ENCODE peak calls at places on chromosomes 13 and 19, in four cellular contexts. C, W, S and D are unnamed samples.
A peak's percentile ranks its signal among the peaks of the same experiment; 100 is the strongest.

GRCh38 chr13:83618966-83619365 is 263.3 kb downstream of the SLITRK1 start:
- DNase-seq in W (no peak), S (no peak), C (no peak), D (no peak)

GRCh38 chr19:51317968-51318367 is 6.5 kb downstream of the IGLON5 start:
- DNase-seq in C (no peak), W (no peak), S (no peak), D (no peak)

GRCh38 chr19:39599116-39599515 is 3.2 kb upstream of the LGALS13 start:
- DNase-seq in W (peak; percentile 25), C (no peak), S (peak; percentile 30), D (peak; percentile 17)

GRCh38 chr19:43759515-43759914 is 4.8 kb upstream of the SMG9 start:
- DNase-seq in S (peak; percentile 23), C (no peak), W (peak; percentile 33), D (no peak)

GRCh38 chr19:30722801-30723200 is 350.6 kb downstream of the ZNF536 start:
- DNase-seq in C (no peak), S (no peak), W (no peak), D (no peak)

GRCh38 chr19:6828698-6829633 is 56.5 kb downstream of the VAV1 start:
- DNase-seq in W (peak; percentile 87), C (peak; percentile 8), S (no peak), D (peak; percentile 94)

GRCh38 chr13:20024706-20025105 is 66.2 kb downstream of the ZMYM2 start:
- DNase-seq in C (no peak), W (no peak), S (no peak), D (no peak)

GRCh38 chr19:10113592-10113963 is 2.1 kb downstream of the P2RY11 start:
- DNase-seq in C (no peak), S (no peak), W (no peak), D (no peak)

GRCh38 chr19:4054471-4055208 is 12.1 kb downstream of the ZBTB7A start:
- DNase-seq in W (no peak), S (no peak), C (no peak), D (no peak)

GRCh38 chr13:114309806-114310410 is 4.4 kb upstream of the CHAMP1 start:
- DNase-seq in C (no peak), W (no peak), S (no peak), D (no peak)

GRCh38 chr19:30783936-30784335 is 411.8 kb downstream of the ZNF536 start:
- DNase-seq in W (no peak), C (no peak), S (no peak), D (no peak)

GRCh38 chr13:32262165-32262564 is 53.0 kb downstream of the ZAR1L start:
- DNase-seq in C (no peak), S (no peak), W (no peak), D (no peak)

GRCh38 chr19:39146686-39147450 is 21.3 kb downstream of the PAK4 start:
- DNase-seq in S (no peak), W (no peak), C (no peak), D (no peak)

GRCh38 chr19:41871573-41872383 is 5.3 kb upstream of the CD79A start:
- DNase-seq in S (no peak), C (peak; percentile 80), W (no peak), D (no peak)

GRCh38 chr13:73367886-73368285 is 309.1 kb downstream of the KLF5 start:
- DNase-seq in C (no peak), W (no peak), S (no peak), D (no peak)

GRCh38 chr13:73366241-73366640 is 307.4 kb downstream of the KLF5 start:
- DNase-seq in C (no peak), W (no peak), S (no peak), D (no peak)

GRCh38 chr13:73370066-73370465 is 311.3 kb downstream of the KLF5 start:
- DNase-seq in W (no peak), C (no peak), S (no peak), D (no peak)

GRCh38 chr13:73368608-73369007 is 309.8 kb downstream of the KLF5 start:
- DNase-seq in S (no peak), W (no peak), C (no peak), D (no peak)

DNA sequence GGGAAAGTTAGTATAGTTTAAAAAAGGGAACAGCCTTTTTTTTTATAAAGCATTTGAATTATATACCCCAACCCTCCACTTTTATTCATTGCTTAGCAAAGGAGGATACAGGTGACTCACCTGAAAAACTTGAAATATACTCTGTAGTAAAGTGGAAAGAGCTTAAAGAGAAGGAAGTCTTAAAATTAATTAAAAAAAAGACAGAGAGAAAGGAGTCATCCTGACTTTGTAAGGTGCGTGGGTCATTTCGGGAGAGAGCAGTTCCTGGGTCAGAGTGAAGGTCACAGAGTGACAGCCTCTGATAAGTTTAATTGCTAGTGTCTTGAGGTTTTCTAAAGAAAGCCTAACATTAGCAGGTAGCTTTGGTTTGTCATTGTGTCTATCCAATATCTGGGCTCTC is 310.3 kb downstream of the KLF5 start:
- DNase-seq in S (no peak), W (no peak), C (no peak), D (no peak)
- TF ChIP-seq TARDBP in S (no peak), W (no peak), C (no peak), D (no peak)

GRCh38 chr13:66207610-66208009 is 1022.5 kb downstream of the PCDH9 start:
- DNase-seq in C (no peak), W (no peak), S (no peak), D (no peak)
- TF ChIP-seq TARDBP in C (no peak), W (no peak), S (no peak), D (no peak)

DNA sequence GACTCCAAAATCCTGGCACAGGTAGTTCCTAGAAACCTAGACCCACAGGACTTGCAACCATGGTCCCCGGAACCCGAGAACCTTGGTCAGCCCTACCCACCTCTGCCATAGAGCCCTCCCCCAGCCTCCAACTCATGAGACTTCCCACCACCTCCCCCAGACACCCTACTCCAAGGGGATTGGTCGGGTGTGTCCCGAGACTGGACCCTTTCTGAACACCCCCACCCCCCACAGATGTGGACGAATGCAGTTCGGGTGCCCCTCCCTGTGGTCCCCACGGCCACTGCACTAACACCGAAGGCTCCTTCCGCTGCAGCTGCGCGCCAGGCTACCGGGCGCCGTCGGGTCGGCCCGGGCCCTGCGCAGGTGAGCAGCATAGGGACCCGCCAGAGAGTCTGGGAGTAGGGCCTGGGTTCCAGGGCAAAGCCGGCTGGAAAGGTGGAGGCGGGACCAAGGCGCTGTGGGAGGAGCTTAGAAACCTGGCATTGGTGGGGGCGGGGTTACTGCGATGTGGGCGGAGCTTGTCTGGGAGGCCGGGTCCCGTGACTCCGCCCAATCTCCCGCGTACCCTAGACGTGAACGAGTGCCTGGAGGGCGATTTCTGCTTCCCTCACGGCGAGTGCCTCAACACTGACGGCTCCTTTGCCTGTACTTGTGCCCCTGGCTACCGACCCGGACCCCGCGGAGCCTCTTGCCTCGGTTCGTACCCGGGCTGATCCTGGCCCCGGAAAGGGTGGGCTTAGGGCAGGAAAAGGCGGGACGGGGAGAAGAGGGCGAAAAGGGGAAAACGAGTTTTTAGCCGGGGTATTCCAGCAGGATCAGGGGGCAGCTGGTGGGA is 11.9 kb downstream of the LTBP4 start:
- DNase-seq in W (peak; percentile 89), S (no peak), C (no peak), D (peak; percentile 89)
- TF ChIP-seq TARDBP in W (no peak), S (no peak), C (peak; percentile 41), D (no peak)

DNA sequence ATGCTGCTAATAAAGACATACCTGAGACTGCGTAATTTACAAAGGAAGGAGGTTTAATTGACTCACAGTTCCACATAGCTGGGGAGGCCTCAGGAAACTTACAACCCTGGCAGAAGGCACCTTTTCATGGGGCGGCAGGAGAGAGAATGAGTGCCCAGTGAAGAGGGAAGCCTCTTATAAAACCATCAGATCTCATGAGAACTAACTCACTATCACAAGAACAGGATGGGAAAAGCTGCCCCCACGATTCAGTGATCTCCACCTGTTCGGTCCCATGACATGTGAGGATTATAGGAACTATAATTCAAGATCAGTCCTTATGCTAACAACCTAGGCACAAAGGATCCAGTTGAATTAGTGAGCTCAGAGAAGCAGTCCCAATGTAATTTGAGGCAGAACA is 59.4 kb downstream of the GPC6 start:
- DNase-seq in W (no peak), S (no peak), C (no peak), D (no peak)
- TF ChIP-seq TARDBP in W (no peak), S (no peak), C (no peak), D (no peak)

DNA sequence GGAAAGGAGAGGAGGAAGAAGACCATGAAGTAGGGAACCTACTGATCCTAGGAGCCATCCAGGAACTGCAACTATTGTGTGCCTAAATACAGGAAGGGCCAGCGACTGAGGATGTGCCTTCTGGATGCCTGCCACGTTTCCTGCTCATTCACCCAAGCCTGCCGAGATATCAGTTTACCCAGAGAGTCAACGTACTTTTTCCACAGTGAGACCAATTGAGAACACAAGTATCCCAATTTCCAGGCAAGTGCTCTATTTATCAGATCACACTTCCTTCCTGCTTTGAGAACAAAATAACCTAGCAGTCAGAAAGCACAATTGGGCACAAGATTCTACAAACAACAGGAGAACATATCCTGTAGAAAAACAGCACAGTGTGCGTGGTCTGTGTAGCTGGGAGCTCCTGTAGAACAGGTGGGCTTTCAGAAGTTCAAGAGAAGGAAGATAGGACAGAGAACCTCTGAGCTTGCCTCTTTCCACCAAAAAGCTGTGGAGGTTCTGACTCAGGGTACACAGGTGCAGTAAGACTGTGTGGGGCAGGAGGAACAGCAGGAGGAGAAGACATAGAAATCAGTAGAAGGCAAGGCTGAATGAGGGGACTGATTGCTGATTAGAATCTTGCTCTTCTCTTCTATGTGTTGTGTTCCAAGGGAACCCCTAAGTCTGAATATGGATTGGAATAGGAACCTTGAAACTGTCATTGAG is 122.6 kb downstream of the AKAP11 start:
- DNase-seq in W (no peak), S (no peak), C (no peak), D (no peak)
- TF ChIP-seq TARDBP in W (no peak), S (no peak), C (no peak), D (no peak)

DNA sequence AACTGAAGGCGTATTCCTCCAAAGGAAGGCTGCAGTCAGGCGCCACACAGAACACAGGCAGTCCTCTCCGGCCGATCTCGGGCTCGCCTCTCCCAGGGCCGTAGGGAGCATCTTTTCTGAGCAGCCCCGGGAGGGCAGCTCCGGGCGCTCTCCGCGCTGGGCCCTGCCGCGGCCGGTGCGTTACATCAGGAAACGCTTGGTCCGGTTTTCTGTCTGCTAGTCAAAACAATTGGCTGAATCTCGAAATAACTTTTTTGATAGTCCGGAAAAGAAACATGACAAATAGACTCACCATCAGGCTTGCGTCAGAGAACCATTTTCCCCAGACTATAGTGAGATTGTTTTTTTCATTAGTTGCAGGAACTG is 115.4 kb downstream of the KCNRG start:
- DNase-seq in S (no peak), C (no peak), W (no peak), D (no peak)
- TF ChIP-seq TARDBP in S (no peak), C (no peak), W (no peak), D (no peak)

DNA sequence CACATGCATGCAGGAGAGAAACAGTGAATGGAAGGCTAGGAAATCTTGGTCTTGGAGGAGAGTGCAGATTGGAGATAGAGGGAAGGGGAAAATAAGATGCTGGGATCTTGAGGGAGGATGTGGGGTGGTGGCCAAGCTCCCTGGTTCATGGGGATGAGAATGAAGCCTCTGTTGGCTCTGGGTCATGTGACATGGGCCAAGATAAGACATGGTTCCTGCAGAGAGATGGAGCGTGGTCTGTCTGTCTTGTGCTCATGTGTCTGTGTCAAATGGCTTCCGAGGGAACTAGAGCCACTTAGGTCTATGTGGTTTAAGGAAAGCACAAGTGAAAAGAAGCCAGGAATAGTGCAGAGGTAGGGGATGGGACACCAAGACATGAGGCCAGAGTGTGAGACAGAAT is 30.8 kb upstream of the FFAR2 start:
- DNase-seq in W (no peak), C (no peak), S (no peak), D (no peak)
- TF ChIP-seq TARDBP in W (no peak), C (no peak), S (no peak), D (no peak)

DNA sequence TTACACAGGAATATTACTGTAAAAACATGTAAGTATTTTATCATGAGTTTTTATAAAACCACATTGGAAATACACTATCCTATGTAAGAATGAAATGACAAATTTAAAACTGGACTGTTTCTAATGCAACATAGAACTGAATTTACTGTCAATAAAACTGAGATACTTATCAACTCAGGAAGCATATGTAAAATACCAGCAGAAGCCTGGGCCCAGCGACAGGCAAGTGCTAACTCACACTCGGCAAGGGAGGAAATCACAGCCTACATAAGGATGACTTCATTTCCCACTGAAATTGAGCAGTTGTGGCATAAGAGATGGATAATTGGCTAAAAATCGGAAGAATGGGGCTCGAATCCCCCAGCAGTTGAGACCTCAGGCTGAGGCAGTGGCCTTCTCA is 12.1 kb downstream of the PROZ start:
- DNase-seq in S (no peak), C (no peak), W (no peak), D (no peak)
- TF ChIP-seq TARDBP in S (no peak), C (no peak), W (no peak), D (no peak)